ENCODE peak calls at places on chromosomes 11 and 22, in nine cellular contexts. M, D, C, V, L, T, A, U and I are unnamed samples.

GRCh38 chr11:73201249-73201648 is 16.8 kb upstream of the P2RY2 start:
- DNase-seq in T (peak; percentile 70), U (no peak), D (no peak), M (no peak), C (no peak), L (no peak), A (peak; percentile 27), V (no peak), I (no peak)

GRCh38 chr11:64632654-64633053 is 41.6 kb downstream of the SLC22A12 start:
- DNase-seq in C (no peak), D (no peak), T (no peak), A (no peak), V (no peak), L (no peak), U (no peak), M (no peak), I (no peak)

GRCh38 chr11:118241191-118242098 is 10.7 kb downstream of the MPZL3 start:
- DNase-seq in M (peak; percentile 69), T (peak; percentile 32), U (peak; percentile 78), D (no peak), V (no peak), L (peak; percentile 69), C (no peak), A (no peak), I (no peak)

GRCh38 chr22:50537765-50538164 is 7.9 kb upstream of the KLHDC7B start:
- DNase-seq in A (no peak), M (no peak), D (no peak), V (no peak), C (no peak), U (no peak), L (no peak), T (no peak), I (no peak)

GRCh38 chr22:27545071-27545470 is 256.5 kb downstream of the MN1 start:
- DNase-seq in T (no peak), M (no peak), C (no peak), A (no peak), D (no peak), L (no peak), U (no peak), V (no peak), I (no peak)

GRCh38 chr22:31616315-31616980 is 45.6 kb downstream of the PISD start:
- DNase-seq in V (peak; percentile 54), M (no peak), L (no peak), D (no peak), U (no peak), C (no peak), T (no peak), A (no peak), I (no peak)

GRCh38 chr22:21827628-21828267 is 39.7 kb downstream of the MAPK1 start:
- DNase-seq in T (no peak), L (no peak), C (no peak), V (no peak), M (no peak), U (no peak), D (no peak), A (no peak), I (no peak)

GRCh38 chr22:16917144-16918003 is 90.6 kb downstream of the GAB4 start:
- DNase-seq in V (peak; percentile 32), L (no peak), M (no peak), D (no peak), U (peak; percentile 64), T (peak; percentile 47), A (peak; percentile 4), C (peak; percentile 53), I (peak; percentile 35)

GRCh38 chr11:64563966-64564365 is 27.1 kb upstream of the SLC22A12 start:
- DNase-seq in A (no peak), M (no peak), U (no peak), T (no peak), L (no peak), V (no peak), D (no peak), C (no peak), I (no peak)

GRCh38 chr22:39251762-39252460 is 7.1 kb upstream of the PDGFB start:
- DNase-seq in V (no peak), D (no peak), U (no peak), M (no peak), A (no peak), L (no peak), C (no peak), T (no peak), I (no peak)

GRCh38 chr11:57335343-57336110 is at the start of gene SSRP1:
- DNase-seq in T (peak; percentile 88), D (peak; percentile 21), L (peak; percentile 86), U (peak; percentile 90), M (no peak), V (peak; percentile 92), C (peak; percentile 86), A (peak; percentile 43), I (peak; percentile 85)

GRCh38 chr11:93542753-93543246 is 391 bp downstream of the SMCO4 start:
- DNase-seq in U (no peak), D (no peak), A (no peak), V (peak; percentile 43), C (peak; percentile 49), M (no peak), L (no peak), T (peak; percentile 15), I (no peak)

GRCh38 chr11:61947486-61948210 is 2.5 kb upstream of the BEST1 start:
- DNase-seq in D (peak; percentile 65), M (no peak), T (peak; percentile 97), L (peak; percentile 44), A (peak; percentile 70), U (peak; percentile 75), C (peak; percentile 70), V (peak; percentile 65), I (peak; percentile 63)

GRCh38 chr11:60175860-60176275 is 7.0 kb downstream of the MS4A6A start:
- DNase-seq in C (no peak), D (no peak), A (no peak), T (no peak), V (no peak), L (no peak), M (no peak), U (no peak), I (no peak)

GRCh38 chr11:1548221-1549070 is 23.6 kb downstream of the DUSP8 start:
- DNase-seq in A (no peak), D (no peak), L (no peak), M (no peak), C (no peak), U (no peak), V (no peak), T (peak; percentile 55), I (no peak)

GRCh38 chr22:30265851-30266444 is 703 bp downstream of the OSM start:
- DNase-seq in T (no peak), D (no peak), L (peak; percentile 89), V (peak; percentile 86), C (no peak), M (no peak), U (peak; percentile 87), A (no peak), I (peak; percentile 87)

GRCh38 chr11:113082501-113082900 is 121.3 kb downstream of the NCAM1 start:
- DNase-seq in L (no peak), U (no peak), A (no peak), V (no peak), C (peak; percentile 59), D (no peak), T (no peak), M (no peak), I (no peak)

GRCh38 chr11:130478204-130478701 is 29.8 kb downstream of the ADAMTS15 start:
- DNase-seq in M (no peak), L (no peak), T (peak; percentile 95), D (peak; percentile 14), C (no peak), A (peak; percentile 85), V (no peak), U (no peak), I (no peak)